ENCODE peak calls at places on chromosomes 7 and 10, in four cellular contexts. N is H1, S is IMR-90, D is H9. K is an unnamed sample. For H3K79me1, the result is how much of the 10 kb centered on the place peaks cover.

GRCh38 chr10:92657024-92657423 is 32.7 kb upstream of the HHEX start:
- DNase-seq in N (no peak), D (no peak), S (peak), K (no peak)

GRCh38 chr10:129966370-129966769 is 2.3 kb upstream of the EBF3 start:
- DNase-seq in N (no peak), S (no peak), D (no peak), K (no peak)

GRCh38 chr7:958221-959200 is 4.0 kb upstream of the ADAP1 start:
- DNase-seq in D (no peak), N (no peak), S (no peak), K (no peak)

GRCh38 chr10:132841254-132841975 is 55.5 kb upstream of the NKX6-2 start:
- DNase-seq in D (no peak), S (no peak), N (no peak), K (no peak)

GRCh38 chr10:121313119-121313858 is 285.0 kb downstream of the FGFR2 start:
- DNase-seq in D (no peak), N (no peak), S (no peak), K (peak)

GRCh38 chr10:108375691-108376090 is 1211.2 kb upstream of the SORCS1 start:
- DNase-seq in N (no peak), S (no peak), D (no peak), K (no peak)

GRCh38 chr10:58174831-58175230 is 92.9 kb downstream of the IPMK start:
- DNase-seq in N (no peak), D (no peak), S (no peak), K (no peak)

GRCh38 chr10:24133839-24134238 is 75.1 kb upstream of the KIAA1217 start:
- DNase-seq in S (no peak), D (no peak), N (no peak), K (no peak)

GRCh38 chr7:17501461-17502208 is 203.2 kb downstream of the AHR start:
- DNase-seq in N (no peak), D (no peak), S (peak), K (no peak)

GRCh38 chr7:69105092-69105491 is 493.2 kb upstream of the AUTS2 start:
- DNase-seq in S (no peak), N (no peak), D (no peak), K (peak)

GRCh38 chr7:38127216-38128207 is 50.5 kb upstream of the STARD3NL start:
- DNase-seq in N (no peak), S (no peak), D (no peak), K (peak)

GRCh38 chr10:21078410-21079329 is 181.6 kb upstream of the NEBL start:
- DNase-seq in S (peak), D (peak), N (peak), K (peak)

GRCh38 chr10:14543048-14543903 is 212.6 kb upstream of the FRMD4A start:
- DNase-seq in N (no peak), D (no peak), S (no peak), K (peak)

GRCh38 chr10:122427280-122427679 is 27.2 kb upstream of the ARMS2 start:
- DNase-seq in N (no peak), S (no peak), D (no peak), K (no peak)

GRCh38 chr7:16587785-16588184 is 57.8 kb downstream of the ANKMY2 start:
- DNase-seq in N (no peak), S (no peak), D (no peak), K (peak)

GRCh38 chr10:86261933-86262665 is 104.5 kb downstream of the GRID1 start:
- DNase-seq in D (peak), S (no peak), N (peak), K (peak)

GRCh38 chr7:97357459-97357858 is 240.0 kb downstream of the SDHAF3 start:
- DNase-seq in S (no peak), N (no peak), D (no peak), K (no peak)

GRCh38 chr10:35129185-35129674 is 2.6 kb downstream of the CREM start:
- DNase-seq in S (peak), N (no peak), D (no peak), K (no peak)

GRCh38 chr7:98287486-98287959 is 6.0 kb downstream of the BRI3 start:
- DNase-seq in D (peak), N (peak), S (no peak), K (peak)

GRCh38 chr10:72334196-72334831 is 20.4 kb downstream of the DNAJB12 start:
- DNase-seq in N (peak), S (peak), D (peak), K (peak)

GRCh38 chr10:20888620-20889337 is 8.3 kb downstream of the NEBL start:
- DNase-seq in S (no peak), D (no peak), N (no peak), K (no peak)

DNA sequence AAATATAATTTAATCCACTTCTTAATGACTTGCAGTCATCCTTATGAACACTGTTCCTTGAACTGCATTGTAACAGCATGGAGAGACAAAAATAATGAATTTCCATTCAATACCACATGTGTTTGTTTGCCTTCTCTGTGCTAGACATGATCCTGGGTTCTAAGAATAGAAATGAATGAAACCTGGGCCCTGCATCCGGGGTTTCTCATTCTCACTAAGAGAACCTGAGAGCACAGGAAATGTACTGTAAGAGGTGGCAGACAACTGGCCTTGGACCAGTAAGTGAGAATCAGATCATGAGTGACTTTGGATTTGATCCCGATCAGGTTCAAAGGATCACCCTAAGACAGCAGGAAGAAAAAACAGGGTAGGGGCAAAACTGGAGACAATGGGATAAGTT is 37.2 kb upstream of the CUL1 start:
- DNase-seq in S (no peak), N (no peak), D (no peak), K (no peak)
- H3K56ac ChIP-seq in S (no peak), N (no peak), D (no peak), K (no peak)

GRCh38 chr7:112395893-112396292 is 54.4 kb upstream of the IFRD1 start:
- DNase-seq in S (no peak), N (no peak), D (no peak), K (peak)

GRCh38 chr7:112400141-112400540 is 50.1 kb upstream of the IFRD1 start:
- DNase-seq in S (peak), N (no peak), D (no peak), K (no peak)

GRCh38 chr7:112399501-112399900 is 50.8 kb upstream of the IFRD1 start:
- DNase-seq in S (peak), N (no peak), D (no peak), K (no peak)

GRCh38 chr7:112398534-112398933 is 51.7 kb upstream of the IFRD1 start:
- DNase-seq in N (no peak), S (no peak), D (no peak), K (peak)

GRCh38 chr7:112395411-112395810 is 54.8 kb upstream of the IFRD1 start:
- DNase-seq in D (no peak), N (no peak), S (no peak), K (peak)
- H3K79me1 ChIP-seq in D (under half), N (under half), S (under half), K (under half)

GRCh38 chr7:101926265-101926664 is 108.8 kb downstream of the CUX1 start:
- DNase-seq in D (no peak), S (no peak), N (no peak), K (no peak)
- H3K56ac ChIP-seq in D (no peak), S (no peak), N (no peak), K (no peak)

DNA sequence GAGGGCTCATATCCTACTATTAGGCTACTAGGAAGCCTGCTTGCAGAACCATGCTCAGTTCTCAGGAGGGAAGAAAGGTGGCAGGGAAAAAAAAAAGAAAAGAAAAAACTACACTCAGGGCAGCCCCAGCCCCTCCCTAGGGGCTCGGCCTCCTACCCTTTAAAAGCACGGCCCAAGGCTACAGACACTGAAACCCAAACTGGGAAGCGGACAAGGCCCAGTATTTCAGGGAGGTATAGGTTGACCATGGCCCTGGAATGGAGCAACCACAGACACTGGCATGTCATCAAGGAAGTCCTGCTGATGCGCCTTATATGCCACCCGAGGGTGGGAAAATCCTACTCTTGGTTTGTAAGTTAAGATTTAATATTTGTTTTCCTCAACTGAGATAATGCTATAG is 50.8 kb downstream of the DLG5 start:
- DNase-seq in D (no peak), S (no peak), N (no peak), K (no peak)
- H3K79me1 ChIP-seq in D (under half), S (half or more), N (under half), K (under half)

GRCh38 chr10:70935631-70936030 is 47.3 kb upstream of the PCBD1 start:
- DNase-seq in D (no peak), S (no peak), N (no peak), K (no peak)
- H3K56ac ChIP-seq in D (no peak), S (no peak), N (no peak), K (no peak)

DNA sequence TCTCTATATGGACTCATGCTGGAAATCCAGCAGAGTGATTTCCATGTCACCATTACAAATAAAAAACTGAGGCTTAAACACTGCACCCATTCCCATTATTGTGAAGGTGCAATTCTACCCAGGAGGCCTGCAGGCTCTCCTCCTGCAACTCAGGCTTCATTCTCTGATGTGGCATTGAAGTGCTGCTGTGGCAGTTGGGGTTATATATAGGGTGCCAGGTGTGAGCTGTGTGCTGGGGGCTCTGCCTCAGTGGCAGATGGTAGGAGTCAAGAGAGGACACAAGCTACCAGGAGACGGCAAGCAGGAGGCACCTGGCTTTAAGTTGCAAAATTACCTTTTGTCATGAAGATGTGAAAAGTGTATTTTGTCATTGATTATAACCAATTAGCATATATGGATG is 21.3 kb downstream of the ZNF107 start:
- DNase-seq in D (no peak), S (no peak), N (no peak), K (no peak)
- H3K79me1 ChIP-seq in D (under half), S (under half), N (under half), K (under half)